ENCODE peak calls at places on chromosomes 6 and 20, in four cellular contexts. A is astrocyte of the spinal cord, D is AG04449, R is epithelial cell of esophagus. E is an unnamed sample.

GRCh38 chr20:15642676-15643075 is 930.6 kb downstream of the KIF16B start:
- DNase-seq in R (no peak), A (no peak), D (peak; percentile 42), E (no peak)

GRCh38 chr6:111841822-111842221 is 31.4 kb downstream of the FYN start:
- DNase-seq in A (peak; percentile 91), R (peak; percentile 40), D (no peak), E (peak; percentile 87)

GRCh38 chr6:41071501-41071922 is 644 bp downstream of the OARD1 start:
- DNase-seq in D (no peak), R (no peak), A (no peak), E (no peak)

GRCh38 chr6:90065173-90065572 is 170.9 kb downstream of the GJA10 start:
- DNase-seq in R (no peak), D (no peak), A (no peak), E (no peak)

GRCh38 chr6:168179702-168180382 is 100.8 kb upstream of the FRMD1 start:
- DNase-seq in R (no peak), A (no peak), D (no peak), E (no peak)

GRCh38 chr6:47780510-47781356 is 1.1 kb upstream of the OPN5 start:
- DNase-seq in R (peak; percentile 79), D (peak; percentile 42), A (peak; percentile 73), E (peak; percentile 53)

GRCh38 chr20:35385733-35386132 is 26.0 kb downstream of the UQCC1 start:
- DNase-seq in A (no peak), D (no peak), R (no peak), E (no peak)

GRCh38 chr20:25484911-25485511 is 77.5 kb downstream of the GINS1 start:
- DNase-seq in R (peak; percentile 81), D (no peak), A (no peak), E (peak; percentile 9)

GRCh38 chr6:27288136-27289044 is 23.7 kb downstream of the POM121L2 start:
- DNase-seq in R (no peak), A (no peak), D (no peak), E (no peak)

GRCh38 chr20:49705358-49705757 is 8.3 kb downstream of the B4GALT5 start:
- DNase-seq in A (no peak), D (no peak), R (no peak), E (no peak)

GRCh38 chr6:90157441-90157840 is 139.2 kb downstream of the BACH2 start:
- DNase-seq in D (no peak), A (no peak), R (no peak), E (no peak)

GRCh38 chr6:34656378-34657036 is 40.1 kb downstream of the ILRUN start:
- DNase-seq in D (peak; percentile 29), A (peak; percentile 38), R (peak; percentile 58), E (peak; percentile 16)

GRCh38 chr6:146767632-146768031 is 168.9 kb downstream of the ADGB start:
- DNase-seq in R (no peak), D (no peak), A (no peak), E (no peak)

GRCh38 chr20:62585571-62585970 is 56.7 kb upstream of the SLCO4A1 start:
- DNase-seq in D (no peak), A (no peak), R (no peak), E (no peak)

GRCh38 chr6:84882768-84883766 is 118.7 kb upstream of the TBX18 start:
- DNase-seq in A (peak; percentile 62), R (no peak), D (no peak), E (no peak)

GRCh38 chr6:132131777-132132176 is 180.6 kb upstream of the CCN2 start:
- DNase-seq in D (peak; percentile 99), A (peak; percentile 98), R (peak; percentile 99), E (peak; percentile 91)

GRCh38 chr6:134446228-134446848 is 128.4 kb upstream of the SGK1 start:
- DNase-seq in A (peak; percentile 21), D (no peak), R (peak; percentile 59), E (peak; percentile 48)

GRCh38 chr20:51176846-51177245 is 153.9 kb upstream of the KCNG1 start:
- DNase-seq in A (peak; percentile 59), D (no peak), R (no peak), E (peak; percentile 36)

GRCh38 chr20:47857142-47857993 is 72.1 kb upstream of the SULF2 start:
- DNase-seq in R (peak; percentile 62), D (no peak), A (no peak), E (no peak)

GRCh38 chr6:33076406-33076934 is 680 bp downstream of the HLA-DPB1 start:
- DNase-seq in R (no peak), A (no peak), D (no peak), E (no peak)
- H3K4me3 ChIP-seq in R (no peak overlapping the region), A (no peak overlapping the region), D (no peak overlapping the region), E (no peak overlapping the region)

GRCh38 chr20:934186-934840 is 18.2 kb upstream of the ANGPT4 start:
- DNase-seq in D (no peak), R (no peak), A (no peak), E (no peak)
- TF ChIP-seq CTCF in D (no peak), R (no peak), A (no peak), E (no peak)

DNA sequence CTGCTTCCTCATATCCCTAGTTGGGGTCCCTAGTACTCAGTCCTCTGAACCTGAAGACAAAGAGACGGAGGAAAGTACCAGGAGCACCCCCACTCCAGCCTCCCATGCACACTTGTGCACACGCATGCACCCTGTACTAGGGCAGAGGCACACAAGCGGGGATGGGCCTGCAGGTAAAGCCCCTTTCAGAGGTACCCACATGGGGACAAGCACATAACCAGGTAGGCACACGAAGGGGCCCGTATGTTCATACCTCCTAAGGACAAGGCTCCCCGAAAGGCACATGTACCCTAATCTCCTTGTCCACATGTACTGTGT is 1.1 kb downstream of the TMEM151B start:
- DNase-seq in R (no peak), D (no peak), A (no peak), E (no peak)
- H3K4me3 ChIP-seq in R (no peak overlapping the region), D (no peak overlapping the region), A (no peak overlapping the region), E (no peak overlapping the region)

GRCh38 chr6:37695857-37696219 is 1.8 kb downstream of the MDGA1 start:
- DNase-seq in R (no peak), D (no peak), A (no peak), E (no peak)

GRCh38 chr6:37696220-37696840 is 1.4 kb downstream of the MDGA1 start:
- DNase-seq in R (peak; percentile 49), A (peak; percentile 51), D (no peak), E (no peak)

GRCh38 chr6:37695273-37695672 is 2.4 kb downstream of the MDGA1 start:
- DNase-seq in A (no peak), D (no peak), R (no peak), E (no peak)

GRCh38 chr6:37698264-37699137 is 818 bp upstream of the MDGA1 start:
- DNase-seq in A (peak; percentile 65), R (peak; percentile 25), D (no peak), E (no peak)

GRCh38 chr6:37696841-37697735 is 595 bp downstream of the MDGA1 start:
- DNase-seq in R (peak; percentile 18), D (no peak), A (peak; percentile 22), E (no peak)
- TF ChIP-seq CTCF in R (no peak), D (no peak), A (no peak), E (no peak)

DNA sequence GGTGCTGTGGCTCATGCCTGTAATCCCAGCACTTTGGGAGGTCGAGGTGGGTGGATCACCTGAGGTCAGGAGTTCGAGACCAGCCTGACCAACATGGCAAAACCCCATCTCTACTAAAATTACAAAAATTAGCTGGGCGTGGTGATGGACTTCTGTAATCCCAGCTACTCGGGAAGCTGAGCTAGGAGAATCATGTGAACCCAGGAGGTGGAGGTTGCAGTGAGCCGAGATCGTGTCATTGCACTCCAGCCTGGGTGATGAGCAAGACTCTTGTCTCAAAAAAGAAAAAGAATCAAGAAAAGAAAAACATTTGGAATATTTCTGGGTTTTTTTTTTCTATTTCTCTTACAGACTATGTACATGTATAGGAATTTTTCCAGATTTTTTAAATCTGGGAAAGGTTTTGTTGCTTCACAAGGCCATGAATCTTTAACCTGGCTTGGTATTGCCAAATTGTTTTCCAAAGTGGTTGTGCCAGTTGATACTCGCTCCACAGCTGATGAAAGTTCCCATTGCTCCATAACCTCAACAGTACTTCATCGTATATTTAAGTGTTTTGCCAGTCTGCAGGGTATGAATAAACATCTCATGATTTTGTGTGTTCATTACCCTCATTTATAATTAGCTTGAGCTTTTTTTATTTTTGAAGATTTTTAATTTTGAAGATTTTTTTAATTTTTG is 33.5 kb downstream of the RNF217 start:
- DNase-seq in D (no peak), A (no peak), R (peak; percentile 82), E (no peak)
- H3K4me3 ChIP-seq in D (no peak overlapping the region), A (no peak overlapping the region), R (no peak overlapping the region), E (no peak overlapping the region)

DNA sequence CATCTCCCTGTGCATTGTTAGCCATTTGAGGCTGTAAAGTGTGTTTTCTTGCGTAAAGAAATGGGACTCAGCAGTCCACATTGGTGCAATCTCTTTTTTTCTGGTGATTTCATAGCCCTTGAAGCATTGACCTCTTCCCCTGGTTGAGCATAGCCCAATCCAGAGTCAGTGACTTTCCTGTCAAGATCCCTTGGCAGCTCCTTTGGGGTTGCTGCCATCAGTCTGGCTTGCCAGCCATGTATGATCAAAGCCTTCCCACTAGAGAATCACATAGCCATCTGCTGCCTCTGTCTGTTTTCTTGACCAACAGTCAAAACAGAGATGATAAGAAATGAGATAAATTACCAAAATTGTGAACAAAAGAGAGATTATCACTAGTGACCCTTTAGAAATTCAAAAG is 19.6 kb downstream of the HLA-A start:
- DNase-seq in R (no peak), D (no peak), A (no peak), E (no peak)
- TF ChIP-seq CTCF in R (no peak), D (no peak), A (no peak), E (no peak)